ENCODE peak calls at places on chromosomes 12 and 14, in five cellular contexts. One of them, this sample, is unnamed.

GRCh38 chr12:47219243-47219642 is 139.5 kb upstream of the AMIGO2 start:
- DNase-seq in stimulated activated CD4-positive, alpha-beta T cell treated with anti-CD3 and anti-CD28 coated beads, Interleukin-12 subunit alpha, Interleukin-12 subunit beta, amount 100 ng/mL, for 24 hours: no peak
- DNase-seq in EH: peak; percentile 46
- DNase-seq in hypothalamus: no peak
- DNase-seq in dermis blood vessel endothelial cell: no peak
- DNase-seq in this sample: no peak

GRCh38 chr12:103560604-103561101 is 26.4 kb upstream of the STAB2 start:
- DNase-seq in stimulated activated CD4-positive, alpha-beta T cell treated with anti-CD3 and anti-CD28 coated beads, Interleukin-12 subunit alpha, Interleukin-12 subunit beta, amount 100 ng/mL, for 24 hours: no peak
- DNase-seq in EH: peak; percentile 99
- DNase-seq in hypothalamus: no peak
- DNase-seq in dermis blood vessel endothelial cell: no peak
- DNase-seq in this sample: no peak

GRCh38 chr14:104751539-104752337 is 1.2 kb upstream of the SIVA1 start:
- DNase-seq in stimulated activated CD4-positive, alpha-beta T cell treated with anti-CD3 and anti-CD28 coated beads, Interleukin-12 subunit alpha, Interleukin-12 subunit beta, amount 100 ng/mL, for 24 hours: no peak
- DNase-seq in EH: no peak
- DNase-seq in hypothalamus: no peak
- DNase-seq in dermis blood vessel endothelial cell: no peak
- DNase-seq in this sample: no peak

GRCh38 chr12:87509233-87509820 is 519.9 kb downstream of the C12orf50 start:
- DNase-seq in stimulated activated CD4-positive, alpha-beta T cell treated with anti-CD3 and anti-CD28 coated beads, Interleukin-12 subunit alpha, Interleukin-12 subunit beta, amount 100 ng/mL, for 24 hours: no peak
- DNase-seq in EH: no peak
- DNase-seq in hypothalamus: no peak
- DNase-seq in dermis blood vessel endothelial cell: peak; percentile 10
- DNase-seq in this sample: no peak

GRCh38 chr14:79044894-79045624 is 874.9 kb downstream of the NRXN3 start:
- DNase-seq in stimulated activated CD4-positive, alpha-beta T cell treated with anti-CD3 and anti-CD28 coated beads, Interleukin-12 subunit alpha, Interleukin-12 subunit beta, amount 100 ng/mL, for 24 hours: no peak
- DNase-seq in EH: peak; percentile 92
- DNase-seq in hypothalamus: no peak
- DNase-seq in dermis blood vessel endothelial cell: peak; percentile 90
- DNase-seq in this sample: no peak

GRCh38 chr12:12510141-12510540 is 52.5 kb downstream of the DUSP16 start:
- DNase-seq in stimulated activated CD4-positive, alpha-beta T cell treated with anti-CD3 and anti-CD28 coated beads, Interleukin-12 subunit alpha, Interleukin-12 subunit beta, amount 100 ng/mL, for 24 hours: no peak
- DNase-seq in EH: peak; percentile 84
- DNase-seq in hypothalamus: no peak
- DNase-seq in dermis blood vessel endothelial cell: peak; percentile 62
- DNase-seq in this sample: no peak

GRCh38 chr12:16163891-16164290 is 113.6 kb downstream of the SLC15A5 start:
- DNase-seq in stimulated activated CD4-positive, alpha-beta T cell treated with anti-CD3 and anti-CD28 coated beads, Interleukin-12 subunit alpha, Interleukin-12 subunit beta, amount 100 ng/mL, for 24 hours: no peak
- DNase-seq in EH: no peak
- DNase-seq in hypothalamus: no peak
- DNase-seq in dermis blood vessel endothelial cell: no peak
- DNase-seq in this sample: no peak

GRCh38 chr12:17661250-17661649 is 428.7 kb downstream of the RERGL start:
- DNase-seq in stimulated activated CD4-positive, alpha-beta T cell treated with anti-CD3 and anti-CD28 coated beads, Interleukin-12 subunit alpha, Interleukin-12 subunit beta, amount 100 ng/mL, for 24 hours: no peak
- DNase-seq in EH: no peak
- DNase-seq in hypothalamus: no peak
- DNase-seq in dermis blood vessel endothelial cell: no peak
- DNase-seq in this sample: no peak

GRCh38 chr12:40819427-40820108 is 127.3 kb downstream of the CNTN1 start:
- DNase-seq in stimulated activated CD4-positive, alpha-beta T cell treated with anti-CD3 and anti-CD28 coated beads, Interleukin-12 subunit alpha, Interleukin-12 subunit beta, amount 100 ng/mL, for 24 hours: no peak
- DNase-seq in EH: no peak
- DNase-seq in hypothalamus: peak; percentile 38
- DNase-seq in dermis blood vessel endothelial cell: no peak
- DNase-seq in this sample: no peak

GRCh38 chr14:68238956-68239355 is 419.4 kb downstream of the RAD51B start:
- DNase-seq in stimulated activated CD4-positive, alpha-beta T cell treated with anti-CD3 and anti-CD28 coated beads, Interleukin-12 subunit alpha, Interleukin-12 subunit beta, amount 100 ng/mL, for 24 hours: no peak
- DNase-seq in EH: no peak
- DNase-seq in hypothalamus: no peak
- DNase-seq in dermis blood vessel endothelial cell: no peak
- DNase-seq in this sample: no peak

GRCh38 chr12:51247523-51248206 is 9.0 kb downstream of the DAZAP2 start:
- DNase-seq in stimulated activated CD4-positive, alpha-beta T cell treated with anti-CD3 and anti-CD28 coated beads, Interleukin-12 subunit alpha, Interleukin-12 subunit beta, amount 100 ng/mL, for 24 hours: no peak
- DNase-seq in EH: no peak
- DNase-seq in hypothalamus: no peak
- DNase-seq in dermis blood vessel endothelial cell: no peak
- DNase-seq in this sample: no peak

GRCh38 chr14:71209888-71210287 is 302.6 kb downstream of the PCNX1 start:
- DNase-seq in stimulated activated CD4-positive, alpha-beta T cell treated with anti-CD3 and anti-CD28 coated beads, Interleukin-12 subunit alpha, Interleukin-12 subunit beta, amount 100 ng/mL, for 24 hours: no peak
- DNase-seq in EH: peak; percentile 32
- DNase-seq in hypothalamus: no peak
- DNase-seq in dermis blood vessel endothelial cell: no peak
- DNase-seq in this sample: no peak

GRCh38 chr12:27999970-28000369 is 27.4 kb upstream of the PTHLH start:
- DNase-seq in stimulated activated CD4-positive, alpha-beta T cell treated with anti-CD3 and anti-CD28 coated beads, Interleukin-12 subunit alpha, Interleukin-12 subunit beta, amount 100 ng/mL, for 24 hours: no peak
- DNase-seq in EH: peak; percentile 57
- DNase-seq in hypothalamus: no peak
- DNase-seq in dermis blood vessel endothelial cell: no peak
- DNase-seq in this sample: no peak

This sample was measured in NCI-H2107.